ENCODE peak calls at places on chromosomes 3 and 15, in eight cellular contexts. D is SHP77; M is T-helper 9 cell; Z is substantia nigra; Q is stimulated activated naive CD8-positive, alpha-beta T cell treated with anti-CD3 and anti-CD28 coated beads, Interleukin-15, amount 100 ng/mL, for 72 hours; L is cardiac muscle cell; O is mammary epithelial cell; S is NCI-H446. B is an unnamed sample.

GRCh38 chr3:11477286-11477935 is 166.3 kb downstream of the VGLL4 start:
- DNase-seq in Q (no peak), D (no peak), O (peak), L (peak), Z (no peak), M (no peak), S (no peak), B (no peak)

GRCh38 chr15:80929225-80929624 is 60.4 kb downstream of the MESD start:
- DNase-seq in S (no peak), Z (no peak), O (peak), Q (no peak), D (no peak), L (peak), M (no peak), B (no peak)

GRCh38 chr15:77671274-77672056 is 38.8 kb upstream of the LINGO1 start:
- DNase-seq in O (no peak), Q (no peak), S (no peak), M (no peak), L (no peak), Z (no peak), D (no peak), B (no peak)

GRCh38 chr15:38253448-38253847 is 812 bp downstream of the SPRED1 start:
- DNase-seq in L (peak), S (no peak), D (no peak), Z (no peak), M (no peak), O (peak), Q (no peak), B (no peak)

GRCh38 chr15:50055333-50056278 is 63.4 kb downstream of the ATP8B4 start:
- DNase-seq in Q (no peak), S (no peak), O (peak), Z (no peak), D (no peak), L (peak), M (no peak), B (no peak)

GRCh38 chr15:29422606-29423005 is 153.0 kb upstream of the NSMCE3 start:
- DNase-seq in M (no peak), Q (no peak), D (no peak), S (no peak), L (no peak), O (no peak), Z (no peak), B (no peak)

GRCh38 chr3:151925876-151926275 is 52.4 kb downstream of the SUCNR1 start:
- DNase-seq in Q (no peak), L (peak), D (no peak), O (peak), S (no peak), M (no peak), Z (no peak), B (no peak)

GRCh38 chr15:73686781-73687256 is 2.6 kb downstream of the CD276 start:
- DNase-seq in L (peak), O (peak), S (no peak), D (no peak), Q (no peak), M (no peak), Z (no peak), B (no peak)

GRCh38 chr15:65376767-65377104 is 1.1 kb downstream of the IGDCC3 start:
- DNase-seq in Q (no peak), O (no peak), Z (no peak), S (no peak), M (no peak), D (no peak), L (peak), B (no peak)

GRCh38 chr3:194379231-194379630 is 9.7 kb upstream of the LRRC15 start:
- DNase-seq in L (no peak), D (no peak), O (no peak), Z (no peak), Q (no peak), S (no peak), M (no peak), B (no peak)

GRCh38 chr3:11236588-11237461 is 35.4 kb upstream of the ATG7 start:
- DNase-seq in Z (peak), D (peak), S (no peak), O (peak), Q (peak), M (peak), L (peak), B (peak)

GRCh38 chr3:43296565-43296964 is 10.2 kb downstream of the SNRK start:
- DNase-seq in D (no peak), L (peak), Q (peak), S (no peak), M (peak), Z (no peak), O (peak), B (no peak)

GRCh38 chr3:114565201-114565600 is 271.4 kb downstream of the TIGIT start:
- DNase-seq in D (no peak), Z (no peak), M (no peak), Q (no peak), O (no peak), L (peak), S (no peak), B (no peak)

GRCh38 chr3:38585791-38586420 is 63.6 kb downstream of the SCN5A start:
- DNase-seq in D (no peak), Z (no peak), M (no peak), S (no peak), Q (no peak), L (no peak), O (no peak), B (no peak)

GRCh38 chr3:76724706-76725105 is 315.2 kb upstream of the ROBO2 start:
- DNase-seq in S (no peak), Z (no peak), M (no peak), O (no peak), Q (no peak), L (no peak), D (no peak), B (no peak)

GRCh38 chr3:55156851-55157650 is 229.2 kb upstream of the LRTM1 start:
- DNase-seq in Q (no peak), D (no peak), Z (no peak), M (no peak), S (no peak), L (peak), O (no peak), B (no peak)

GRCh38 chr3:150309557-150309956 is 98.5 kb upstream of the TSC22D2 start:
- DNase-seq in Z (no peak), L (peak), S (no peak), M (no peak), O (peak), Q (no peak), D (no peak), B (no peak)

GRCh38 chr3:194401346-194401745 is 2.3 kb upstream of the GP5 start:
- DNase-seq in O (no peak), S (no peak), D (no peak), L (no peak), Q (no peak), M (no peak), Z (no peak), B (no peak)

GRCh38 chr15:35319354-35319753 is 226.6 kb downstream of the DPH6 start:
- DNase-seq in L (no peak), Q (no peak), O (peak), Z (no peak), M (no peak), S (no peak), D (no peak), B (no peak)

GRCh38 chr3:62378329-62378789 is 5.0 kb upstream of the FEZF2 start:
- DNase-seq in D (no peak), L (no peak), M (no peak), S (no peak), O (no peak), Q (no peak), Z (no peak), B (no peak)

GRCh38 chr3:111246967-111247760 is 175.5 kb downstream of the NECTIN3 start:
- DNase-seq in Z (no peak), S (no peak), L (peak), M (no peak), D (no peak), O (peak), Q (no peak), B (no peak)

GRCh38 chr15:49438970-49439631 is 16.1 kb downstream of the FGF7 start:
- DNase-seq in O (no peak), S (no peak), Q (no peak), L (peak), M (no peak), Z (no peak), D (no peak), B (no peak)

GRCh38 chr3:42652611-42653302 is 740 bp upstream of the ZBTB47 start:
- DNase-seq in Z (no peak), S (no peak), M (no peak), Q (no peak), O (peak), L (peak), D (peak), B (no peak)

GRCh38 chr15:45637552-45638033 is 2.8 kb downstream of the SQOR start:
- DNase-seq in O (peak), L (peak), D (no peak), Q (peak), M (peak), S (no peak), Z (no peak), B (no peak)

GRCh38 chr3:43580181-43580580 is 41.6 kb downstream of the ANO10 start:
- DNase-seq in D (no peak), S (no peak), Q (no peak), O (peak), L (no peak), M (no peak), Z (no peak), B (no peak)

GRCh38 chr15:60840703-60841411 is 361.9 kb upstream of the ICE2 start:
- DNase-seq in Q (peak), S (no peak), D (peak), O (no peak), Z (no peak), M (peak), L (no peak), B (no peak)

GRCh38 chr3:54954019-54954418 is 26.2 kb upstream of the LRTM1 start:
- DNase-seq in M (no peak), S (no peak), Q (no peak), O (peak), Z (no peak), D (no peak), L (peak), B (no peak)

GRCh38 chr15:52728899-52729298 is 49.7 kb upstream of the ATOSA start:
- DNase-seq in O (peak), M (no peak), D (no peak), Z (no peak), Q (no peak), S (no peak), L (peak), B (no peak)